ENCODE peak calls at places on chromosomes 5 and 9, in five cellular contexts. I, M, H, L and S are unnamed samples.

GRCh38 chr5:148482697-148483462 is 99.1 kb downstream of the FBXO38 start:
- DNase-seq in L (peak), H (peak), M (peak), I (peak), S (peak)

GRCh38 chr5:98965226-98965625 is 36.4 kb upstream of the CHD1 start:
- DNase-seq in L (no peak), I (no peak), M (no peak), H (no peak), S (no peak)

GRCh38 chr5:148179234-148179824 is 11.0 kb downstream of the SPINK14 start:
- DNase-seq in H (peak), L (peak), I (peak), M (peak), S (no peak)

GRCh38 chr5:34663771-34664496 is 7.8 kb downstream of the RAI14 start:
- DNase-seq in M (no peak), H (no peak), L (no peak), I (no peak), S (no peak)

GRCh38 chr9:26863074-26863473 is 29.5 kb downstream of the CAAP1 start:
- DNase-seq in M (no peak), H (peak), L (peak), I (peak), S (no peak)

GRCh38 chr5:112604741-112605390 is 132.8 kb upstream of the APC start:
- DNase-seq in H (no peak), L (no peak), I (peak), M (peak), S (no peak)

GRCh38 chr9:3648722-3649121 is 122.9 kb upstream of the RFX3 start:
- DNase-seq in L (no peak), M (no peak), I (no peak), H (no peak), S (no peak)

GRCh38 chr9:1049641-1050040 is 516 bp upstream of the DMRT2 start:
- DNase-seq in M (no peak), H (no peak), I (peak), L (no peak), S (no peak)

GRCh38 chr5:33565304-33565703 is 124.5 kb downstream of the TARS1 start:
- DNase-seq in L (no peak), I (no peak), H (no peak), M (no peak), S (peak)

GRCh38 chr9:88579363-88579715 is 44.4 kb downstream of the NXNL2 start:
- DNase-seq in M (no peak), L (no peak), H (no peak), I (no peak), S (no peak)

GRCh38 chr9:74499770-74500583 is 2.8 kb downstream of the RORB start:
- DNase-seq in H (peak), L (no peak), I (no peak), M (no peak), S (no peak)

GRCh38 chr9:38039090-38039906 is 29.7 kb downstream of the SHB start:
- DNase-seq in L (peak), H (peak), I (no peak), M (peak), S (no peak)

GRCh38 chr9:76759726-76760125 is 4.5 kb upstream of the PCA3 start:
- DNase-seq in M (no peak), I (peak), H (no peak), L (no peak), S (no peak)

GRCh38 chr5:96812851-96813250 is 5.1 kb upstream of the ERAP1 start:
- DNase-seq in I (no peak), L (no peak), H (no peak), M (peak), S (no peak)

DNA sequence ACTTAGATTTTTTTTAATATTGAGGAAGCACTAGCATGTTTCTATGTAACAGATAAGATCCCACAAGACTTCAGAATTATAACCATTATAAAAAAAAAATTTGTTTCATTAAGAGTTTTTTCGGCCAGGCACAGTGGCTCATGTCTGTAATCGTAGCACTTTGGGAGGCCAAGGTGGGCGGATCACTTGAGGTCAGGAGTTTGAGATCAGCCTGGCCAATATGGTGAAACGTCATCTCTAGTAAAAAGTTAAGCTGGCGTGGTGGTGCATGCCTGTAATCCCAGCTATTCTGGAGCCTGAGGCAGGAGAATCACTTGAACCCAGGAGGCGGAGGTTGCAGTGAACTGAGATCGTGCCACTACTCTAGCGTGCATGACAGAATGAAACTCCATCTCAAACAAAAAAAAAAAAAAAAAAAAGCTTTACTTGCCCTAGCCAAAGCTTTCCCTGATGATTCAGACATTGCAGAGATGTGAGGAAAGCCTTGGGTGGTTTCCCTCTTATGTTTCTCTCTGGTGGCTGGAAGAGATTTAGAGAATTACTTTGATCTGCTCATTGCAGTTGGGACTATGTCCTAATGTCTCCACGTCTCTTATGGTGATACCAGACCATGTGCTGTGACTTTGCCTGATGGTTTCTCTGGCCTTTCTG is 65.4 kb downstream of the EGFLAM start:
- DNase-seq in L (peak), M (no peak), I (no peak), H (peak), S (no peak)
- H3K4me3 ChIP-seq in L (no peak), M (no peak), I (no peak), H (no peak), S (no peak)

GRCh38 chr5:93604119-93604963 is 21.3 kb downstream of the NR2F1 start:
- DNase-seq in I (no peak), H (peak), M (no peak), L (peak), S (no peak)
- H3K4me3 ChIP-seq in I (no peak), H (peak), M (no peak), L (peak), S (peak)

GRCh38 chr5:127802477-127802865 is 99.3 kb downstream of the CCDC192 start:
- DNase-seq in I (no peak), M (no peak), H (no peak), L (peak), S (no peak)
- H3K4me3 ChIP-seq in I (no peak), M (no peak), H (no peak), L (no peak), S (no peak)

GRCh38 chr5:134467231-134467630 is 55.5 kb upstream of the CDKN2AIPNL start:
- DNase-seq in L (no peak), H (no peak), I (no peak), M (peak), S (no peak)
- H3K4me3 ChIP-seq in L (no peak), H (no peak), I (no peak), M (no peak), S (no peak)

DNA sequence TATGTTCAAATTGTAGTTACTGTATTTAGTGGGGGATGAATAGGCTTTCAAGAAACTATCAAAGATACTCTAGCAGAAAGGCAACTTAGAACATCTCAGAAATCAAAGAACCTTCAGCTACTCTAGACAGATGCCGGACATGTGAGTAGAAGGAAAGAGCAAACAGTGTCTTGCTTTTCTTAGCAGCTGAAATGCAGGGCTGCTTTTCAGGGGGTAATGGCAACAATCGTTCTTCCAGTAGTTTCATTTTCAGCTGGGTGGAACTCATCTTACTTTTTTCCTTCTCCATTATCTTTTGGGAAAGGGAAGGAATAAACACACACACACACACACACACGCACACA is 281.6 kb downstream of the CRB2 start:
- DNase-seq in I (no peak), M (no peak), L (peak), H (peak), S (no peak)
- H3K4me3 ChIP-seq in I (no peak), M (no peak), L (peak), H (peak), S (no peak)

GRCh38 chr5:151156732-151157402 is 712 bp downstream of the ANXA6 start:
- DNase-seq in H (peak), M (no peak), I (no peak), L (peak), S (peak)

GRCh38 chr5:151153766-151154272 is 3.8 kb downstream of the ANXA6 start:
- DNase-seq in L (no peak), I (no peak), H (no peak), M (no peak), S (no peak)

GRCh38 chr5:151155777-151156731 is 1.5 kb downstream of the ANXA6 start:
- DNase-seq in L (peak), H (peak), I (peak), M (peak), S (peak)

GRCh38 chr5:151153300-151153699 is 4.3 kb downstream of the ANXA6 start:
- DNase-seq in M (no peak), I (no peak), H (no peak), L (no peak), S (no peak)

DNA sequence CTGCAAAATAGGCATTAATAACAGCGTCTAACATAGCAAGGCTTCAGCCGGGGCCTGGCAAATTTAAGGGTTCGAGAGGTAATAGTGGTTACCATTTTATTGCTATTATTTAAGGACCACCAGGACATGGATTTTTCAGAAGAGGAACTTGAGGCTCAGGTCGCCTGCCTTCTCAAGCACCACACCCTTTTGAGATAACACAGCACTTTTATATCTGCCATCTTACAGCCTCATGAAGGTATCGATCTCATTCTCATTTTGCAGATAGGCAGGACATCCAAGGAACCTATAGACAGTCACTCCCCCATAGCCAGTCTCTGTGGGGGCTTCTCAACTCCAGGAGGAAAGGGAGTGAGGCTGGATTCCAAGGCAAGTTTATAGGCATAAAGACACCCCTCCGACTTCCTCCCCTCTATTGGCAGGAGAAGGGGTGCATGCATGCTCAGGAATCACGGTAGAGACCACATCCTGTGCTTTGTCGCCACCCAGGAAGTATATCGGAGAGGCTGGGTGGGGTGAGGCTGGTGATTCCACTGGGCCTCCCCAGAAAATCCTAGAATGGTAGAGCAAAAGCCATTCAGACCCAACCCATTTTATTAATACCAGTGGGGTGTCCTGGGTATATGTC is 2.3 kb downstream of the ANXA6 start:
- DNase-seq in M (no peak), L (peak), H (no peak), I (peak), S (no peak)
- H3K4me3 ChIP-seq in M (no peak), L (peak), H (peak), I (peak), S (no peak)

GRCh38 chr5:143972068-143972467 is 160.1 kb downstream of the HMHB1 start:
- DNase-seq in M (no peak), I (no peak), L (no peak), H (no peak), S (no peak)
- H3K4me3 ChIP-seq in M (no peak), I (no peak), L (no peak), H (no peak), S (no peak)

GRCh38 chr9:15846611-15847010 is 293.8 kb downstream of the CCDC171 start:
- DNase-seq in I (no peak), H (no peak), M (no peak), L (no peak), S (no peak)
- H3K4me3 ChIP-seq in I (no peak), H (no peak), M (no peak), L (no peak), S (no peak)

GRCh38 chr5:164207646-164208045 is 702.2 kb downstream of the MAT2B start:
- DNase-seq in I (no peak), H (no peak), M (no peak), L (no peak), S (no peak)

GRCh38 chr5:164204338-164204946 is 699.0 kb downstream of the MAT2B start:
- DNase-seq in H (peak), M (no peak), L (peak), I (no peak), S (no peak)

GRCh38 chr5:164206196-164206595 is 700.8 kb downstream of the MAT2B start:
- DNase-seq in L (no peak), I (no peak), M (no peak), H (no peak), S (no peak)

GRCh38 chr5:164203581-164204225 is 698.3 kb downstream of the MAT2B start:
- DNase-seq in I (no peak), L (peak), H (peak), M (no peak), S (no peak)

GRCh38 chr5:164202338-164202737 is 696.9 kb downstream of the MAT2B start:
- DNase-seq in M (no peak), H (peak), L (peak), I (no peak), S (no peak)
- H3K4me3 ChIP-seq in M (no peak), H (no peak), L (no peak), I (no peak), S (no peak)

GRCh38 chr5:127290946-127291763 is 559 bp downstream of the MEGF10 start:
- DNase-seq in I (no peak), L (no peak), M (no peak), H (peak), S (no peak)
- H3K4me3 ChIP-seq in I (no peak), L (no peak), M (no peak), H (peak), S (peak)